ENCODE peak calls at places on chromosomes 7 and 10, in seven cellular contexts. S is astrocyte; W is CD4-positive, alpha-beta memory T cell; R is tibial nerve; I is body of pancreas; N is stimulated activated CD4-positive, alpha-beta T cell treated with anti-CD3 and anti-CD28 coated beads, Interleukin-1b, Interleukin-23, amount 100 ng/mL, for 24 hours; X is CD4-positive, CD25-positive, alpha-beta regulatory T cell. K is an unnamed sample.

GRCh38 chr10:45373783-45374450 is at the start of gene ALOX5:
- DNase-seq in W (peak; percentile 32), S (no peak), R (no peak), N (no peak), X (no peak), I (peak; percentile 86), K (peak; percentile 64)

GRCh38 chr7:138064856-138065357 is 11.4 kb upstream of the AKR1D1 start:
- DNase-seq in W (no peak), I (no peak), S (no peak), N (no peak), X (no peak), R (peak; percentile 6), K (no peak)

GRCh38 chr10:102435529-102436233 is 3.3 kb upstream of the CUEDC2 start:
- DNase-seq in W (no peak), X (no peak), I (no peak), R (no peak), S (no peak), N (no peak), K (no peak)

GRCh38 chr10:44185315-44185666 is 199.6 kb downstream of the CXCL12 start:
- DNase-seq in R (no peak), X (no peak), I (no peak), S (no peak), W (no peak), N (no peak), K (no peak)

GRCh38 chr10:22674215-22674930 is 40.0 kb downstream of the PIP4K2A start:
- DNase-seq in R (no peak), N (no peak), I (no peak), W (no peak), X (no peak), S (no peak), K (no peak)

GRCh38 chr10:49649936-49650723 is 29.3 kb upstream of the C10orf53 start:
- DNase-seq in X (no peak), R (no peak), I (no peak), W (no peak), N (no peak), S (no peak), K (no peak)

GRCh38 chr10:9848981-9849380 is 1168.7 kb upstream of the CELF2 start:
- DNase-seq in W (no peak), S (no peak), I (no peak), N (no peak), X (no peak), R (no peak), K (no peak)

GRCh38 chr7:35839860-35840854 is 39.3 kb downstream of the SEPTIN7 start:
- DNase-seq in I (no peak), S (peak; percentile 61), W (no peak), N (no peak), R (no peak), X (no peak), K (no peak)

GRCh38 chr7:129479831-129480230 is 22.5 kb upstream of the SMKR1 start:
- DNase-seq in W (no peak), R (no peak), N (no peak), X (no peak), I (no peak), S (no peak), K (no peak)

GRCh38 chr10:88042162-88043100 is 179.0 kb downstream of the PTEN start:
- DNase-seq in R (peak; percentile 47), N (no peak), I (peak; percentile 67), W (no peak), X (no peak), S (peak; percentile 83), K (no peak)

GRCh38 chr10:6151087-6151977 is 51.4 kb upstream of the PFKFB3 start:
- DNase-seq in S (peak; percentile 42), W (peak; percentile 59), N (no peak), X (peak; percentile 28), R (peak; percentile 67), I (peak; percentile 75), K (peak; percentile 74)

GRCh38 chr7:51374936-51375335 is 58.3 kb upstream of the COBL start:
- DNase-seq in R (no peak), X (no peak), S (no peak), W (no peak), N (no peak), I (no peak), K (no peak)

GRCh38 chr10:95567903-95568630 is 6.9 kb upstream of the SORBS1 start:
- DNase-seq in W (no peak), S (no peak), N (no peak), R (no peak), I (peak; percentile 15), X (no peak), K (no peak)

GRCh38 chr7:48087349-48087748 is 1.7 kb upstream of the UPP1 start:
- DNase-seq in X (no peak), R (no peak), N (no peak), I (peak; percentile 34), S (peak; percentile 85), W (peak; percentile 34), K (no peak)

GRCh38 chr10:52297727-52298126 is 16.4 kb upstream of the DKK1 start:
- DNase-seq in R (no peak), N (no peak), X (no peak), I (no peak), W (no peak), S (no peak), K (no peak)

GRCh38 chr7:127821146-127821545 is 169.2 kb downstream of the SND1 start:
- DNase-seq in X (no peak), W (no peak), N (no peak), I (no peak), R (no peak), S (no peak), K (no peak)

GRCh38 chr7:30726296-30727006 is 25.5 kb upstream of the INMT start:
- DNase-seq in X (no peak), W (no peak), S (no peak), R (no peak), N (no peak), I (no peak), K (no peak)

GRCh38 chr7:83072576-83073517 is 89.8 kb downstream of the PCLO start:
- DNase-seq in X (no peak), N (no peak), W (no peak), R (no peak), S (no peak), I (no peak), K (no peak)

K was measured in naive B cell.